ENCODE peak calls at places on chromosome 15, in ten cellular contexts. J, U, M, T, E, O, V, R, B and N are unnamed samples.

GRCh38 chr15:31379042-31379441 is 52.4 kb downstream of the KLF13 start:
- DNase-seq in J (no peak), U (no peak), M (no peak), T (no peak), E (no peak), O (no peak), V (no peak), R (no peak), B (no peak), N (no peak)

GRCh38 chr15:43446344-43446743 is 46.6 kb downstream of the TP53BP1 start:
- DNase-seq in J (no peak), U (no peak), M (no peak), T (no peak), E (no peak), O (no peak), V (no peak), R (no peak), B (no peak), N (no peak)

GRCh38 chr15:36567445-36567844 is 12.0 kb upstream of the CDIN1 start:
- DNase-seq in J (no peak), U (no peak), M (no peak), T (no peak), E (no peak), O (no peak), V (no peak), R (no peak), B (no peak), N (no peak)

GRCh38 chr15:99562238-99562637 is 3.5 kb upstream of the MEF2A start:
- DNase-seq in J (no peak), U (no peak), M (no peak), T (no peak), E (no peak), O (no peak), V (no peak), R (no peak), B (no peak), N (no peak)

GRCh38 chr15:82922737-82923136 is 29.8 kb downstream of the HOMER2 start:
- DNase-seq in J (peak), U (no peak), M (no peak), T (no peak), E (no peak), O (no peak), V (no peak), R (no peak), B (no peak), N (no peak)

GRCh38 chr15:70348581-70349344 is 251.0 kb upstream of the TLE3 start:
- DNase-seq in J (no peak), U (peak), M (no peak), T (no peak), E (no peak), O (peak), V (no peak), R (no peak), B (no peak), N (no peak)

GRCh38 chr15:61049934-61050333 is 179.2 kb downstream of the RORA start:
- DNase-seq in J (peak), U (peak), M (no peak), T (no peak), E (peak), O (peak), V (no peak), R (no peak), B (peak), N (no peak)

GRCh38 chr15:75349851-75350588 is 3.2 kb downstream of the NEIL1 start:
- DNase-seq in J (peak), U (no peak), M (peak), T (no peak), E (no peak), O (no peak), V (peak), R (no peak), B (no peak), N (no peak)

GRCh38 chr15:80778964-80779657 is at the start of gene CEMIP:
- DNase-seq in J (peak), U (peak), M (peak), T (peak), E (peak), O (peak), V (peak), R (peak), B (peak), N (no peak)

GRCh38 chr15:74611341-74611740 is 4.3 kb upstream of the CLK3 start:
- DNase-seq in J (no peak), U (no peak), M (no peak), T (no peak), E (no peak), O (no peak), V (no peak), R (no peak), B (no peak), N (no peak)

GRCh38 chr15:43258781-43259180 is 7.9 kb downstream of the TGM5 start:
- DNase-seq in J (no peak), U (no peak), M (no peak), T (no peak), E (no peak), O (no peak), V (no peak), R (no peak), B (no peak), N (no peak)

GRCh38 chr15:80835338-80835737 is 56.2 kb downstream of the CEMIP start:
- DNase-seq in J (no peak), U (no peak), M (no peak), T (peak), E (no peak), O (no peak), V (no peak), R (no peak), B (no peak), N (no peak)

GRCh38 chr15:63046927-63047760 is 4.6 kb downstream of the TPM1 start:
- DNase-seq in J (no peak), U (peak), M (no peak), T (peak), E (no peak), O (no peak), V (no peak), R (peak), B (no peak), N (no peak)

GRCh38 chr15:63992300-63992699 is 54.0 kb downstream of the DAPK2 start:
- DNase-seq in J (no peak), U (no peak), M (no peak), T (no peak), E (no peak), O (no peak), V (no peak), R (no peak), B (no peak), N (no peak)

GRCh38 chr15:62883938-62884479 is 158.5 kb upstream of the TPM1 start:
- DNase-seq in J (no peak), U (peak), M (no peak), T (no peak), E (no peak), O (peak), V (no peak), R (no peak), B (no peak), N (no peak)

GRCh38 chr15:73959012-73959581 is 32.8 kb downstream of the LOXL1 start:
- DNase-seq in J (no peak), U (no peak), M (peak), T (no peak), E (no peak), O (no peak), V (no peak), R (no peak), B (peak), N (no peak)

GRCh38 chr15:52960283-52960682 is 170.1 kb upstream of the ONECUT1 start:
- DNase-seq in J (no peak), U (no peak), M (no peak), T (no peak), E (no peak), O (no peak), V (no peak), R (no peak), B (peak), N (no peak)

GRCh38 chr15:59587085-59587826 is 24.3 kb upstream of the GCNT3 start:
- DNase-seq in J (no peak), U (no peak), M (no peak), T (no peak), E (no peak), O (no peak), V (no peak), R (no peak), B (peak), N (peak)

GRCh38 chr15:75729304-75730069 is 16.8 kb upstream of the CSPG4 start:
- DNase-seq in J (no peak), U (no peak), M (peak), T (no peak), E (no peak), O (no peak), V (no peak), R (no peak), B (no peak), N (no peak)

GRCh38 chr15:28890711-28891495 is 5.1 kb downstream of the APBA2 start:
- DNase-seq in J (no peak), U (no peak), M (no peak), T (no peak), E (peak), O (no peak), V (no peak), R (no peak), B (no peak), N (no peak)

GRCh38 chr15:62624541-62625399 is 417.8 kb upstream of the TPM1 start:
- DNase-seq in J (no peak), U (peak), M (no peak), T (no peak), E (peak), O (peak), V (no peak), R (no peak), B (no peak), N (no peak)

GRCh38 chr15:85582719-85583089 is 202.3 kb downstream of the AKAP13 start:
- DNase-seq in J (peak), U (peak), M (peak), T (no peak), E (peak), O (no peak), V (peak), R (no peak), B (no peak), N (no peak)

GRCh38 chr15:40743921-40744809 is 10.9 kb downstream of the RMDN3 start:
- DNase-seq in J (no peak), U (peak), M (no peak), T (peak), E (peak), O (no peak), V (peak), R (no peak), B (no peak), N (no peak)

GRCh38 chr15:90020041-90020735 is 19.1 kb downstream of the ZNF710 start:
- DNase-seq in J (no peak), U (no peak), M (peak), T (no peak), E (no peak), O (no peak), V (no peak), R (no peak), B (no peak), N (no peak)

GRCh38 chr15:57149196-57149595 is 227.1 kb upstream of the CGNL1 start:
- DNase-seq in J (no peak), U (peak), M (no peak), T (no peak), E (peak), O (no peak), V (no peak), R (no peak), B (no peak), N (peak)

GRCh38 chr15:32659340-32659831 is 17.9 kb downstream of the SCG5 start:
- DNase-seq in J (no peak), U (peak), M (peak), T (no peak), E (peak), O (peak), V (no peak), R (no peak), B (peak), N (no peak)

GRCh38 chr15:69854521-69855171 is 243.1 kb downstream of the TLE3 start:
- DNase-seq in J (no peak), U (peak), M (no peak), T (peak), E (peak), O (peak), V (no peak), R (peak), B (peak), N (no peak)

GRCh38 chr15:59222106-59222505 is 15.5 kb downstream of the LDHAL6B start:
- DNase-seq in J (no peak), U (peak), M (no peak), T (no peak), E (peak), O (peak), V (no peak), R (no peak), B (peak), N (no peak)

GRCh38 chr15:78429477-78429876 is 8.5 kb upstream of the IREB2 start:
- DNase-seq in J (peak), U (no peak), M (no peak), T (no peak), E (no peak), O (no peak), V (no peak), R (no peak), B (no peak), N (peak)

GRCh38 chr15:25643120-25643519 is 204.3 kb upstream of the UBE3A start:
- DNase-seq in J (no peak), U (no peak), M (no peak), T (peak), E (no peak), O (no peak), V (no peak), R (no peak), B (no peak), N (no peak)

GRCh38 chr15:27725733-27726132 is 373.4 kb downstream of the OCA2 start:
- DNase-seq in J (no peak), U (no peak), M (no peak), T (no peak), E (no peak), O (no peak), V (no peak), R (no peak), B (no peak), N (peak)

GRCh38 chr15:67064607-67065530 is 533 bp upstream of the SMAD3 start:
- DNase-seq in J (peak), U (peak), M (no peak), T (peak), E (no peak), O (no peak), V (peak), R (peak), B (peak), N (no peak)

GRCh38 chr15:67067161-67067853 is 1.9 kb downstream of the SMAD3 start:
- DNase-seq in J (no peak), U (no peak), M (no peak), T (peak), E (no peak), O (no peak), V (no peak), R (peak), B (no peak), N (no peak)

GRCh38 chr15:67063689-67064606 is 1.5 kb upstream of the SMAD3 start:
- DNase-seq in J (peak), U (peak), M (no peak), T (peak), E (peak), O (no peak), V (peak), R (peak), B (no peak), N (no peak)

GRCh38 chr15:67066041-67067021 is 929 bp downstream of the SMAD3 start:
- DNase-seq in J (no peak), U (no peak), M (no peak), T (peak), E (no peak), O (no peak), V (peak), R (peak), B (no peak), N (no peak)

GRCh38 chr15:67065531-67066005 is at the start of gene SMAD3:
- DNase-seq in J (peak), U (peak), M (peak), T (peak), E (peak), O (peak), V (peak), R (peak), B (peak), N (peak)
- TF ChIP-seq CTCF in J (no peak), U (no peak), M (no peak), T (no peak), E (no peak), O (no peak), V (no peak), R (no peak), B (no peak), N (peak)

DNA sequence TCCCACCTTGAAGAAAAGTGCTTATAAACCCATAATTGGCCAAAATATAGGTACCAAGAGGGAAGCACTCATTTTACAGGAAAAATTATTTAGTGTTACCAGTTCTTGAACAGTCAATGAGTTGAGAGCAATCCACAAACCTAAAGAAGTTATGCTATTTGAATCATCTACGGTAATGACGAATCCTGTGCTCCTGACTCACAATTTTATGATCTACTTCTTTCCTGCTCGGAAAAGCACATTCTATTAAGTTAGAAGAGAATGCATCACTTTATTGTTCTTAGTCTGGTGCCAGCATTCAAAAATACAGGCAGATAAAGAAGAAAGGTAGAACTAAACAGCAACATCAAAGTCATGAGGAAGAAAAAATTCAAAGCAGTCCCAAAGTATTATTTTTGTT is 33.2 kb downstream of the CHRM5 start:
- DNase-seq in J (no peak), U (no peak), M (no peak), T (no peak), E (no peak), O (no peak), V (no peak), R (no peak), B (peak), N (no peak)
- H3K4me3 ChIP-seq in J (no peak), U (no peak), M (no peak), T (no peak), E (no peak), O (no peak), V (no peak), R (no peak), B (no peak), N (no peak)

DNA sequence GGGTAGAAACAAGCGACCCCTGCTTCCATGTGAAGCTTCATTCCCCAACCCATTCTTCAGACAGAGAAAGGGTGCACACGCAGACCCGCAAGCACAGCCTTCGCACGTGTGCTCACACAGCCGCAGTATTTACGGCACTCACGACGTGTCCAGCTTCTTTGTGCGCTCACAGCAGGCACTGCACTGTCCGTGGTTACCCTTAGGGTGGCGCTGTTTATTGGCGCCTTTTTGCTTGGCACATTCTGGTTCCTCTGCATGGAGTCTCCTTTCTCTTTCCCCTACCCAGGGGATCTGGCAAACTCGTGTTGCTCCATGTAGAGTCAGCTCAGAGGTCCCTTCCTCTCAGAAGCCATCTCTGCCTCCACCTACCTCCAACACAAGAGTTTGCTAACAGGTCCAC is 115.1 kb downstream of the SLCO3A1 start:
- DNase-seq in J (no peak), U (no peak), M (no peak), T (peak), E (no peak), O (no peak), V (no peak), R (no peak), B (no peak), N (no peak)
- TF ChIP-seq CTCF in J (no peak), U (no peak), M (no peak), T (peak), E (no peak), O (peak), V (no peak), R (no peak), B (peak), N (no peak)

GRCh38 chr15:65302061-65302460 is 2.4 kb upstream of the RNU5B-1 start:
- DNase-seq in J (no peak), U (no peak), M (no peak), T (no peak), E (no peak), O (no peak), V (no peak), R (no peak), B (no peak), N (no peak)
- H3K4me3 ChIP-seq in J (no peak), U (no peak), M (no peak), T (no peak), E (no peak), O (no peak), V (no peak), R (no peak), B (no peak), N (no peak)

GRCh38 chr15:50248994-50249586 is 16.4 kb downstream of the HDC start:
- DNase-seq in J (no peak), U (no peak), M (no peak), T (no peak), E (no peak), O (no peak), V (no peak), R (no peak), B (no peak), N (no peak)

GRCh38 chr15:50249704-50250103 is 15.8 kb downstream of the HDC start:
- DNase-seq in J (no peak), U (no peak), M (no peak), T (no peak), E (no peak), O (no peak), V (no peak), R (no peak), B (no peak), N (no peak)

GRCh38 chr15:50252556-50252955 is 13.0 kb downstream of the HDC start:
- DNase-seq in J (no peak), U (no peak), M (no peak), T (no peak), E (no peak), O (no peak), V (no peak), R (no peak), B (no peak), N (no peak)

GRCh38 chr15:50250789-50251394 is 14.6 kb downstream of the HDC start:
- DNase-seq in J (no peak), U (no peak), M (no peak), T (no peak), E (no peak), O (no peak), V (no peak), R (peak), B (no peak), N (no peak)

GRCh38 chr15:50251638-50252182 is 13.8 kb downstream of the HDC start:
- DNase-seq in J (no peak), U (peak), M (no peak), T (peak), E (no peak), O (no peak), V (no peak), R (no peak), B (no peak), N (no peak)
- TF ChIP-seq CTCF in J (no peak), U (no peak), M (no peak), T (peak), E (no peak), O (peak), V (no peak), R (no peak), B (no peak), N (no peak)

GRCh38 chr15:95448531-95449210 is 881.8 kb upstream of the NR2F2 start:
- DNase-seq in J (no peak), U (peak), M (no peak), T (no peak), E (no peak), O (no peak), V (no peak), R (no peak), B (peak), N (no peak)

GRCh38 chr15:95447486-95447885 is 883.0 kb upstream of the NR2F2 start:
- DNase-seq in J (no peak), U (no peak), M (no peak), T (no peak), E (no peak), O (no peak), V (no peak), R (no peak), B (no peak), N (no peak)

GRCh38 chr15:95450413-95450812 is 880.1 kb upstream of the NR2F2 start:
- DNase-seq in J (no peak), U (no peak), M (no peak), T (no peak), E (no peak), O (no peak), V (no peak), R (no peak), B (no peak), N (no peak)

GRCh38 chr15:95449229-95449628 is 881.3 kb upstream of the NR2F2 start:
- DNase-seq in J (no peak), U (no peak), M (no peak), T (no peak), E (no peak), O (no peak), V (no peak), R (no peak), B (no peak), N (no peak)

GRCh38 chr15:95451891-95452290 is 878.6 kb upstream of the NR2F2 start:
- DNase-seq in J (no peak), U (no peak), M (no peak), T (no peak), E (no peak), O (no peak), V (no peak), R (peak), B (no peak), N (no peak)
- H3K4me3 ChIP-seq in J (no peak), U (no peak), M (no peak), T (no peak), E (no peak), O (no peak), V (no peak), R (no peak), B (no peak), N (no peak)

GRCh38 chr15:44801797-44802196 is 65.5 kb downstream of the TRIM69 start:
- DNase-seq in J (no peak), U (no peak), M (no peak), T (no peak), E (no peak), O (no peak), V (no peak), R (no peak), B (no peak), N (no peak)

GRCh38 chr15:44802336-44802735 is 66.0 kb downstream of the TRIM69 start:
- DNase-seq in J (no peak), U (no peak), M (no peak), T (no peak), E (no peak), O (no peak), V (no peak), R (no peak), B (no peak), N (no peak)

GRCh38 chr15:44801368-44801767 is 65.0 kb downstream of the TRIM69 start:
- DNase-seq in J (no peak), U (no peak), M (no peak), T (no peak), E (peak), O (no peak), V (no peak), R (no peak), B (no peak), N (no peak)

GRCh38 chr15:44796508-44796907 is 60.2 kb downstream of the TRIM69 start:
- DNase-seq in J (no peak), U (no peak), M (no peak), T (no peak), E (no peak), O (no peak), V (no peak), R (no peak), B (no peak), N (no peak)

GRCh38 chr15:44798815-44799214 is 62.5 kb downstream of the TRIM69 start:
- DNase-seq in J (no peak), U (no peak), M (no peak), T (peak), E (peak), O (no peak), V (no peak), R (no peak), B (peak), N (no peak)
- TF ChIP-seq CTCF in J (peak), U (no peak), M (no peak), T (peak), E (peak), O (no peak), V (no peak), R (peak), B (peak), N (peak)